ENCODE peak calls at places on chromosomes 3 and 15, in nine cellular contexts. U, H, Y, S, E, C, P, M and I are unnamed samples.

GRCh38 chr3:58564456-58565160 is 12.6 kb downstream of the FAM107A start:
- DNase-seq in U (no peak), H (peak; percentile 94), Y (no peak), S (no peak), E (peak; percentile 23), C (peak; percentile 69), P (no peak), M (no peak), I (no peak)

GRCh38 chr3:127598841-127599570 is 795 bp downstream of the MCM2 start:
- DNase-seq in U (no peak), H (no peak), Y (no peak), S (no peak), E (no peak), C (no peak), P (peak; percentile 62), M (no peak), I (no peak)

GRCh38 chr3:119497824-119498187 is 541 bp upstream of the TIMMDC1 start:
- DNase-seq in U (peak; percentile 18), H (peak; percentile 38), Y (no peak), S (no peak), E (no peak), C (no peak), P (no peak), M (peak; percentile 48), I (no peak)

GRCh38 chr3:182117583-182117982 is 405.9 kb downstream of the SOX2 start:
- DNase-seq in U (no peak), H (peak; percentile 49), Y (no peak), S (no peak), E (no peak), C (no peak), P (no peak), M (no peak), I (no peak)

GRCh38 chr3:114967168-114967567 is 179.9 kb downstream of the ZBTB20 start:
- DNase-seq in U (no peak), H (no peak), Y (no peak), S (no peak), E (no peak), C (no peak), P (no peak), M (no peak), I (no peak)

GRCh38 chr15:43794269-43795037 is 2.3 kb downstream of the SERF2 start:
- DNase-seq in U (no peak), H (peak; percentile 72), Y (no peak), S (no peak), E (no peak), C (no peak), P (no peak), M (no peak), I (no peak)

GRCh38 chr15:62618432-62618831 is 424.1 kb upstream of the TPM1 start:
- DNase-seq in U (no peak), H (peak; percentile 93), Y (no peak), S (no peak), E (no peak), C (peak; percentile 47), P (no peak), M (no peak), I (no peak)

GRCh38 chr3:131733086-131733841 is 230.5 kb upstream of the MRPL3 start:
- DNase-seq in U (no peak), H (no peak), Y (no peak), S (no peak), E (no peak), C (no peak), P (no peak), M (no peak), I (no peak)

GRCh38 chr3:62722344-62722743 is 152.9 kb downstream of the CADPS start:
- DNase-seq in U (no peak), H (no peak), Y (no peak), S (no peak), E (no peak), C (no peak), P (no peak), M (no peak), I (no peak)

GRCh38 chr3:62723171-62723570 is 152.0 kb downstream of the CADPS start:
- DNase-seq in U (no peak), H (no peak), Y (no peak), S (no peak), E (no peak), C (no peak), P (no peak), M (no peak), I (no peak)

GRCh38 chr3:62712776-62713175 is 162.4 kb downstream of the CADPS start:
- DNase-seq in U (no peak), H (peak; percentile 73), Y (no peak), S (no peak), E (no peak), C (no peak), P (no peak), M (no peak), I (no peak)

GRCh38 chr3:62718515-62719320 is 156.5 kb downstream of the CADPS start:
- DNase-seq in U (no peak), H (peak; percentile 75), Y (no peak), S (no peak), E (no peak), C (no peak), P (no peak), M (no peak), I (no peak)

DNA sequence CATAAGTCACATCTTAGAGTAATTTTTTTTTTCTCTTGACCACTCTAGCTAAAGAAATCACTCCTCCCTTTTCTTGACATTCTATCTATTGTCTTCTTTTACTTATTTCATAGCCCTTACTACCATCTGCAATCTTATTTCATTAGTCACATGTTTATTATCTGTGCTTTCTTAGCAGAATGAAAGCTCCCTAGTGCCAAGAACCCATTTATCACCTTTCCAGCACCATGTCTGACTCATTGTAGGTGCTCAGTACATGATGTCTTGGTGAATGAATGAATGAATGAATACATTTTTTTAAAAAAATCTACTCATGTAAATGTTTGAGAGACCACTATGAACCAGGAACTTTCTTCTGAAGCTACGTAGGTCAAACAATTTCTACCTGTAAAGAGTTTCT is 157.2 kb downstream of the CADPS start:
- DNase-seq in U (no peak), H (peak; percentile 65), Y (no peak), S (no peak), E (no peak), C (no peak), P (no peak), M (no peak), I (no peak)
- TF ChIP-seq CTCF in U (no peak), H (no peak), Y (no peak), S (no peak), E (no peak), C (no peak), P (no peak), M (no peak), I (no peak)

GRCh38 chr3:184733971-184734608 is 22.2 kb upstream of the MAGEF1 start:
- DNase-seq in U (no peak), H (no peak), Y (no peak), S (no peak), E (no peak), C (no peak), P (no peak), M (no peak), I (no peak)

GRCh38 chr3:184734903-184735630 is 23.2 kb upstream of the MAGEF1 start:
- DNase-seq in U (no peak), H (no peak), Y (no peak), S (no peak), E (no peak), C (no peak), P (peak; percentile 54), M (no peak), I (no peak)

GRCh38 chr3:184732133-184732532 is 20.3 kb upstream of the MAGEF1 start:
- DNase-seq in U (no peak), H (no peak), Y (no peak), S (no peak), E (no peak), C (no peak), P (no peak), M (no peak), I (no peak)

GRCh38 chr3:184730924-184731323 is 19.1 kb upstream of the MAGEF1 start:
- DNase-seq in U (no peak), H (no peak), Y (no peak), S (no peak), E (no peak), C (no peak), P (no peak), M (no peak), I (no peak)

DNA sequence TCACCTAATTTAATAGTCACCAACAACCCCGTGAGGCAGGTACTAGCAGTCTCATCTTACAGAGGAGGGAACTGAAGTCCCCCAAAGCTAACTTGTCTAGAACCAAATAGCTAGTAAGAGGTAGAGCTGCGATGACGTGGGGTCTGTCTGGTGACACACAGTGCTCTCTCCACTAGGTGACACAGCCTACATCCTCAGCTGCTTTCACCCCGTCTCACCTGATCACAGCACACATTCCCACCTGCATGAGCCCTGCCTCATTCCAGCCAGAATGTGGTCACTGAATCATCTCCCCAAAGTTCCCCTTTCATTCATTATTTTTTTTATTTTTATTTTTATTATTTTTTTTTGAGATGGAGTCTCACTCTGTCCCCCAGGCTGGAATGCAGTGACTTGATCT is 21.3 kb upstream of the MAGEF1 start:
- DNase-seq in U (no peak), H (no peak), Y (no peak), S (no peak), E (no peak), C (no peak), P (no peak), M (no peak), I (no peak)
- TF ChIP-seq CTCF in U (no peak), H (no peak), Y (no peak), S (no peak), E (no peak), C (no peak), P (no peak), M (no peak), I (no peak)

DNA sequence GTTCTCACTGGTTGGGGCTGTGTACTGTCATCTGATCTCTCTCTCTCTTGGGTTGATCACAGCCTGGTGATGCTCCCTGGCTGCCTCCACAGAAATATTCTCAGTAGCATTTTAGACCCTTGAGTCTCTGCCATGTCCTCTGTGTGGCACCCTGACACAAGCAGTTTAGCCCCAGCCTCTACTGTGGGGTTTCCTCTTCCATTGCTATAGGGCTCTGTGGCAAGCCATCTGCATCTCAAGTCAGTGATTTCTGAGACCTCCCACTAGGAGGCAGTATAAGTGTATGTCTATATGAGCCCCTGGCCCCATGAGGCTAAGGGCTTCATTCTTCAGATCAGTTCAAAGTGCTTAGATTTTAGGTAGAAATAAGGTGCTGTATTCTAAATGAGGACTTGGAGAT is 50.6 kb upstream of the PLAAT1 start:
- DNase-seq in U (peak; percentile 48), H (peak; percentile 25), Y (peak; percentile 19), S (no peak), E (peak; percentile 79), C (no peak), P (no peak), M (peak; percentile 15), I (no peak)
- TF ChIP-seq CTCF in U (peak; percentile 34), H (no peak), Y (peak; percentile 56), S (peak; percentile 62), E (peak; percentile 87), C (no peak), P (peak; percentile 33), M (peak; percentile 49), I (no peak)

GRCh38 chr3:186264608-186265400 is 97.2 kb downstream of the DGKG start:
- DNase-seq in U (no peak), H (no peak), Y (no peak), S (no peak), E (no peak), C (no peak), P (no peak), M (no peak), I (no peak)

GRCh38 chr3:186273586-186273985 is 88.4 kb downstream of the DGKG start:
- DNase-seq in U (no peak), H (no peak), Y (no peak), S (no peak), E (no peak), C (no peak), P (peak; percentile 59), M (no peak), I (no peak)

GRCh38 chr3:186267758-186268157 is 94.3 kb downstream of the DGKG start:
- DNase-seq in U (no peak), H (no peak), Y (no peak), S (no peak), E (no peak), C (no peak), P (no peak), M (no peak), I (no peak)

GRCh38 chr3:186270711-186271110 is 91.3 kb downstream of the DGKG start:
- DNase-seq in U (no peak), H (no peak), Y (no peak), S (no peak), E (no peak), C (no peak), P (no peak), M (no peak), I (no peak)

GRCh38 chr3:186268616-186269448 is 93.2 kb downstream of the DGKG start:
- DNase-seq in U (peak; percentile 47), H (peak; percentile 14), Y (no peak), S (no peak), E (peak; percentile 65), C (no peak), P (peak; percentile 46), M (no peak), I (no peak)
- TF ChIP-seq CTCF in U (peak; percentile 41), H (peak; percentile 54), Y (peak; percentile 37), S (peak; percentile 45), E (peak; percentile 60), C (peak; percentile 50), P (no peak), M (no peak), I (no peak)